ENCODE peak calls at places on chromosomes 1 and 21, in ten cellular contexts. A is activated naive CD8-positive, alpha-beta T cell treated with anti-CD3 and anti-CD28 coated beads, Interleukin-2, amount 50 U/mL, for 24 hours; E is psoas muscle; U is NCI-H146; V is midbrain; S is anterior cingulate cortex; G is aorta; C is amniotic stem cell; T is right atrium auricular region; F is ecto neural progenitor cell. I is an unnamed sample.

GRCh38 chr1:15750924-15751323 is 7.7 kb upstream of the FBLIM1 start:
- DNase-seq in C (no peak), F (no peak), T (no peak), A (no peak), V (no peak), E (no peak), G (no peak), U (no peak), S (no peak), I (no peak)

GRCh38 chr1:77447669-77448068 is 165.8 kb downstream of the AK5 start:
- DNase-seq in G (no peak), S (no peak), U (peak), E (no peak), C (no peak), T (no peak), V (no peak), A (no peak), F (no peak), I (no peak)

GRCh38 chr21:41901099-41901498 is 22.0 kb upstream of the PRDM15 start:
- DNase-seq in C (no peak), A (peak), S (no peak), V (no peak), T (no peak), G (no peak), F (no peak), E (no peak), U (no peak), I (no peak)

GRCh38 chr21:42230636-42231035 is 11.7 kb downstream of the ABCG1 start:
- DNase-seq in T (no peak), A (no peak), E (no peak), C (no peak), S (no peak), V (no peak), F (no peak), U (no peak), G (no peak), I (no peak)

GRCh38 chr1:155017021-155017945 is 14.7 kb downstream of the ZBTB7B start:
- DNase-seq in F (peak), T (peak), S (peak), E (peak), G (peak), V (peak), A (peak), U (peak), C (peak), I (peak)

GRCh38 chr1:203990118-203990517 is 82.8 kb upstream of the SOX13 start:
- DNase-seq in C (no peak), A (no peak), E (no peak), S (no peak), V (no peak), G (no peak), U (peak), T (no peak), F (no peak), I (no peak)

GRCh38 chr1:36760081-36760480 is 274.2 kb downstream of the GRIK3 start:
- DNase-seq in A (no peak), F (no peak), T (no peak), U (no peak), V (no peak), E (no peak), G (peak), S (no peak), C (no peak), I (no peak)

GRCh38 chr1:228508253-228508652 is 21.1 kb downstream of the RNF187 start:
- DNase-seq in F (no peak), C (no peak), S (no peak), A (no peak), T (peak), E (no peak), U (no peak), V (no peak), G (no peak), I (no peak)

GRCh38 chr1:150187560-150187931 is 37.8 kb downstream of the PLEKHO1 start:
- DNase-seq in C (no peak), V (no peak), A (no peak), T (no peak), E (no peak), S (no peak), F (no peak), G (no peak), U (no peak), I (no peak)

GRCh38 chr1:79716481-79716880 is 710.0 kb upstream of the ADGRL4 start:
- DNase-seq in S (no peak), E (no peak), F (no peak), C (no peak), U (no peak), G (no peak), T (no peak), A (no peak), V (no peak), I (no peak)

GRCh38 chr1:91647061-91647460 is 146.4 kb downstream of the CDC7 start:
- DNase-seq in S (no peak), V (no peak), C (no peak), F (no peak), G (no peak), U (no peak), E (no peak), T (no peak), A (no peak), I (no peak)

GRCh38 chr1:229087339-229087738 is 183.6 kb upstream of the RAB4A start:
- DNase-seq in U (no peak), T (peak), E (no peak), V (no peak), C (no peak), A (no peak), S (no peak), F (no peak), G (no peak), I (no peak)

GRCh38 chr1:25895365-25895990 is 10.7 kb downstream of the STMN1 start:
- DNase-seq in A (peak), U (peak), E (peak), C (peak), G (peak), T (peak), V (peak), S (peak), F (peak), I (peak)

GRCh38 chr1:41742219-41742618 is 176.5 kb downstream of the HIVEP3 start:
- DNase-seq in U (peak), G (no peak), T (no peak), V (no peak), C (peak), S (no peak), F (no peak), E (no peak), A (no peak), I (no peak)

GRCh38 chr1:61092643-61093042 is 10.3 kb downstream of the NFIA start:
- DNase-seq in T (no peak), C (no peak), G (no peak), V (no peak), F (no peak), E (no peak), A (no peak), S (no peak), U (no peak), I (no peak)

GRCh38 chr1:71093938-71094337 is 13.1 kb upstream of the ZRANB2 start:
- DNase-seq in F (no peak), U (peak), V (peak), A (no peak), E (no peak), S (no peak), G (no peak), C (peak), T (no peak), I (no peak)

GRCh38 chr1:87957331-87957730 is 628.7 kb downstream of the LMO4 start:
- DNase-seq in G (no peak), A (no peak), U (no peak), V (no peak), S (no peak), T (no peak), E (no peak), F (no peak), C (no peak), I (no peak)

GRCh38 chr1:70567167-70567566 is 156.1 kb downstream of the CTH start:
- DNase-seq in S (no peak), C (no peak), E (no peak), T (no peak), V (no peak), G (no peak), A (no peak), U (no peak), F (no peak), I (no peak)

GRCh38 chr1:109623601-109624161 is 4.0 kb downstream of the AMPD2 start:
- DNase-seq in F (no peak), S (peak), V (peak), T (peak), E (peak), G (no peak), U (no peak), A (no peak), C (no peak), I (no peak)

GRCh38 chr1:30302808-30303310 is 420.5 kb downstream of the MATN1 start:
- DNase-seq in A (no peak), S (no peak), F (peak), T (peak), E (no peak), U (no peak), C (no peak), V (no peak), G (no peak), I (no peak)

GRCh38 chr1:110778821-110779220 is 94.1 kb upstream of the CD53 start:
- DNase-seq in F (no peak), E (no peak), G (no peak), T (no peak), U (no peak), C (no peak), S (no peak), V (no peak), A (no peak), I (no peak)